ENCODE peak calls at places on chromosomes 11 and 22, in eight cellular contexts. One of them, this sample, is unnamed.

GRCh38 chr11:103338621-103339484 is 229.6 kb downstream of the DYNC2H1 start:
- DNase-seq in fibroblast of pulmonary artery: peak
- DNase-seq in AG04450: no peak
- DNase-seq in HCT116: no peak
- DNase-seq in GM12865: no peak
- DNase-seq in adipocyte: peak
- DNase-seq in NB4: peak
- DNase-seq in mucosa of descending colon: no peak
- DNase-seq in this sample: peak

GRCh38 chr11:6674856-6675255 is 8.3 kb downstream of the MRPL17 start:
- DNase-seq in adipocyte: no peak
- DNase-seq in NB4: no peak
- DNase-seq in mucosa of descending colon: no peak
- DNase-seq in HCT116: no peak
- DNase-seq in fibroblast of pulmonary artery: no peak
- DNase-seq in AG04450: no peak
- DNase-seq in GM12865: no peak
- DNase-seq in this sample: no peak

GRCh38 chr11:38005597-38005996 is 1407.6 kb upstream of the RAG2 start:
- DNase-seq in NB4: no peak
- DNase-seq in mucosa of descending colon: no peak
- DNase-seq in HCT116: no peak
- DNase-seq in adipocyte: peak
- DNase-seq in GM12865: no peak
- DNase-seq in AG04450: no peak
- DNase-seq in fibroblast of pulmonary artery: peak
- DNase-seq in this sample: peak

GRCh38 chr11:112465433-112466024 is 204.9 kb upstream of the PLET1 start:
- DNase-seq in AG04450: no peak
- DNase-seq in NB4: no peak
- DNase-seq in GM12865: no peak
- DNase-seq in HCT116: no peak
- DNase-seq in adipocyte: no peak
- DNase-seq in fibroblast of pulmonary artery: no peak
- DNase-seq in mucosa of descending colon: no peak
- DNase-seq in this sample: no peak

GRCh38 chr11:129410561-129410960 is 34.9 kb downstream of the BARX2 start:
- DNase-seq in adipocyte: no peak
- DNase-seq in HCT116: no peak
- DNase-seq in AG04450: no peak
- DNase-seq in NB4: peak
- DNase-seq in fibroblast of pulmonary artery: no peak
- DNase-seq in mucosa of descending colon: no peak
- DNase-seq in GM12865: no peak
- DNase-seq in this sample: no peak

GRCh38 chr11:34358258-34358665 is 452 bp upstream of the ABTB2 start:
- DNase-seq in NB4: peak
- DNase-seq in AG04450: no peak
- DNase-seq in GM12865: no peak
- DNase-seq in adipocyte: peak
- DNase-seq in fibroblast of pulmonary artery: peak
- DNase-seq in HCT116: peak
- DNase-seq in mucosa of descending colon: peak
- DNase-seq in this sample: peak

GRCh38 chr22:21951931-21952465 is 650 bp downstream of the PPM1F start:
- DNase-seq in mucosa of descending colon: peak
- DNase-seq in NB4: peak
- DNase-seq in adipocyte: peak
- DNase-seq in HCT116: no peak
- DNase-seq in GM12865: peak
- DNase-seq in AG04450: peak
- DNase-seq in fibroblast of pulmonary artery: peak
- DNase-seq in this sample: peak

GRCh38 chr11:111299111-111300026 is 1.0 kb downstream of the POU2AF3 start:
- DNase-seq in mucosa of descending colon: peak
- DNase-seq in NB4: no peak
- DNase-seq in adipocyte: peak
- DNase-seq in HCT116: no peak
- DNase-seq in GM12865: peak
- DNase-seq in fibroblast of pulmonary artery: peak
- DNase-seq in AG04450: no peak
- DNase-seq in this sample: peak

GRCh38 chr11:64358907-64359711 is at the start of gene RPS6KA4:
- DNase-seq in NB4: peak
- DNase-seq in mucosa of descending colon: peak
- DNase-seq in AG04450: no peak
- DNase-seq in fibroblast of pulmonary artery: peak
- DNase-seq in GM12865: peak
- DNase-seq in adipocyte: peak
- DNase-seq in HCT116: no peak
- DNase-seq in this sample: peak

GRCh38 chr11:107496011-107496410 is 38.4 kb upstream of the CWF19L2 start:
- DNase-seq in NB4: no peak
- DNase-seq in HCT116: no peak
- DNase-seq in adipocyte: peak
- DNase-seq in mucosa of descending colon: no peak
- DNase-seq in AG04450: peak
- DNase-seq in fibroblast of pulmonary artery: peak
- DNase-seq in GM12865: no peak
- DNase-seq in this sample: peak

GRCh38 chr22:20028855-20029549 is 8.1 kb downstream of the TANGO2 start:
- DNase-seq in NB4: no peak
- DNase-seq in fibroblast of pulmonary artery: no peak
- DNase-seq in adipocyte: no peak
- DNase-seq in GM12865: no peak
- DNase-seq in AG04450: no peak
- DNase-seq in HCT116: no peak
- DNase-seq in mucosa of descending colon: no peak
- DNase-seq in this sample: no peak

GRCh38 chr11:65918211-65919150 is at the start of gene C11orf68:
- DNase-seq in NB4: peak
- DNase-seq in mucosa of descending colon: no peak
- DNase-seq in fibroblast of pulmonary artery: peak
- DNase-seq in AG04450: no peak
- DNase-seq in adipocyte: no peak
- DNase-seq in GM12865: peak
- DNase-seq in HCT116: no peak
- DNase-seq in this sample: peak

GRCh38 chr11:23732026-23732425 is 764.8 kb upstream of the LUZP2 start:
- DNase-seq in HCT116: no peak
- DNase-seq in mucosa of descending colon: no peak
- DNase-seq in AG04450: peak
- DNase-seq in GM12865: no peak
- DNase-seq in NB4: no peak
- DNase-seq in adipocyte: peak
- DNase-seq in fibroblast of pulmonary artery: peak
- DNase-seq in this sample: no peak

GRCh38 chr11:110349109-110349996 is 52.9 kb upstream of the RDX start:
- DNase-seq in fibroblast of pulmonary artery: no peak
- DNase-seq in GM12865: peak
- DNase-seq in NB4: no peak
- DNase-seq in AG04450: no peak
- DNase-seq in mucosa of descending colon: no peak
- DNase-seq in adipocyte: no peak
- DNase-seq in HCT116: no peak
- DNase-seq in this sample: no peak

GRCh38 chr22:36180038-36180880 is 19.7 kb upstream of the APOL3 start:
- DNase-seq in NB4: peak
- DNase-seq in adipocyte: peak
- DNase-seq in fibroblast of pulmonary artery: peak
- DNase-seq in HCT116: peak
- DNase-seq in AG04450: no peak
- DNase-seq in GM12865: peak
- DNase-seq in mucosa of descending colon: peak
- DNase-seq in this sample: peak

GRCh38 chr11:67674442-67674871 is at the start of gene ALDH3B2:
- DNase-seq in AG04450: no peak
- DNase-seq in GM12865: no peak
- DNase-seq in HCT116: no peak
- DNase-seq in mucosa of descending colon: peak
- DNase-seq in NB4: no peak
- DNase-seq in fibroblast of pulmonary artery: no peak
- DNase-seq in adipocyte: no peak
- DNase-seq in this sample: no peak

GRCh38 chr11:67673902-67674301 is 521 bp downstream of the ALDH3B2 start:
- DNase-seq in GM12865: no peak
- DNase-seq in HCT116: no peak
- DNase-seq in adipocyte: no peak
- DNase-seq in fibroblast of pulmonary artery: no peak
- DNase-seq in NB4: no peak
- DNase-seq in AG04450: no peak
- DNase-seq in mucosa of descending colon: no peak
- DNase-seq in this sample: no peak

GRCh38 chr11:67671211-67671520 is 3.3 kb downstream of the ALDH3B2 start:
- DNase-seq in adipocyte: no peak
- DNase-seq in GM12865: no peak
- DNase-seq in mucosa of descending colon: no peak
- DNase-seq in HCT116: no peak
- DNase-seq in AG04450: no peak
- DNase-seq in fibroblast of pulmonary artery: no peak
- DNase-seq in NB4: no peak
- DNase-seq in this sample: no peak

GRCh38 chr11:67675058-67675747 is 780 bp upstream of the ALDH3B2 start:
- DNase-seq in mucosa of descending colon: peak
- DNase-seq in AG04450: no peak
- DNase-seq in HCT116: no peak
- DNase-seq in adipocyte: no peak
- DNase-seq in fibroblast of pulmonary artery: no peak
- DNase-seq in NB4: no peak
- DNase-seq in GM12865: no peak
- DNase-seq in this sample: no peak

DNA sequence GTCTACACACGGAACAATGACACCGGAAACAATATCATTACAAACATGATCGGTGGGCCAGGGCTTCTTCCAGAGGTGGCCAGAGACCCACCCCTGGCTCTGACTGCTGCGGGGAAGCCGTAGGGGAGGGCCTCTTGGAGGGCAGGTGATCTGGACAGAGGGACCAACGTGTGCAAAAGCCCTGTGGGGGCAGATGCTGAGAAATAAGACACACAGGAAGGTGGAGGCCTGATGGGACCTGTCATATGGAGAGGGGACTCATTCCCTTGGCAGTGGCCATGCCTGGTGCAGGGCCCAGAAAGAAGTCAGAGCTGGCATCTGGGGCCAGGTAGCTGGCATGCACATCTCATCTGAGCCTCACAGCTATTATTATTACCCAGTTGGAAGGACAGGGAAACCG is 1.1 kb downstream of the ALDH3B2 start:
- DNase-seq in AG04450: no peak
- DNase-seq in HCT116: no peak
- DNase-seq in NB4: no peak
- DNase-seq in adipocyte: no peak
- DNase-seq in GM12865: no peak
- DNase-seq in fibroblast of pulmonary artery: no peak
- DNase-seq in mucosa of descending colon: no peak
- DNase-seq in this sample: no peak
- H3K4me3 ChIP-seq in AG04450: no peak
- H3K4me3 ChIP-seq in HCT116: no peak
- H3K4me3 ChIP-seq in NB4: no peak
- H3K4me3 ChIP-seq in adipocyte: no peak
- H3K4me3 ChIP-seq in GM12865: no peak
- H3K4me3 ChIP-seq in fibroblast of pulmonary artery: no peak
- H3K4me3 ChIP-seq in mucosa of descending colon: no peak
- H3K4me3 ChIP-seq in this sample: no peak

DNA sequence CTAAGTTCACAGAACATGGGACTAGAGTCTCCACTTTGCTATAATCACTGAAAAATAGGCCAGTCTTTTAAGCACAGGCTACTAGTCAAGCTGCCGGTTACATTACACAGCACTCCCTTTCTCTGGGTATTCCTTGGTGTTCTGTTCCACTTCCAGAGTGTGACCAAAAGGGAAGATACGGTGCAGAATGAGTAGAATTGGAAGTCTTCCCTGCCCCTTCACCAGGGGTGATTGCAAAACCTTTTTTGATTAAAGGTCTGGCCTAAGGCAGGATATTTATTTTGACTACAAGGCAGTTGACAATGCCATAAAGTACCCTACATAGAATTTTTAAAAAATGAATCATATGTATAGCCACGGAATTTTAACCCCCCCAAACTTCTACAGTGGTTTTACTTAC is 59.6 kb upstream of the ADORA2A start:
- DNase-seq in AG04450: no peak
- DNase-seq in HCT116: no peak
- DNase-seq in NB4: no peak
- DNase-seq in fibroblast of pulmonary artery: peak
- DNase-seq in GM12865: no peak
- DNase-seq in adipocyte: peak
- DNase-seq in mucosa of descending colon: no peak
- DNase-seq in this sample: peak
- H3K4me3 ChIP-seq in AG04450: no peak
- H3K4me3 ChIP-seq in HCT116: no peak
- H3K4me3 ChIP-seq in NB4: no peak
- H3K4me3 ChIP-seq in fibroblast of pulmonary artery: no peak
- H3K4me3 ChIP-seq in GM12865: no peak
- H3K4me3 ChIP-seq in adipocyte: peak
- H3K4me3 ChIP-seq in mucosa of descending colon: no peak
- H3K4me3 ChIP-seq in this sample: no peak

DNA sequence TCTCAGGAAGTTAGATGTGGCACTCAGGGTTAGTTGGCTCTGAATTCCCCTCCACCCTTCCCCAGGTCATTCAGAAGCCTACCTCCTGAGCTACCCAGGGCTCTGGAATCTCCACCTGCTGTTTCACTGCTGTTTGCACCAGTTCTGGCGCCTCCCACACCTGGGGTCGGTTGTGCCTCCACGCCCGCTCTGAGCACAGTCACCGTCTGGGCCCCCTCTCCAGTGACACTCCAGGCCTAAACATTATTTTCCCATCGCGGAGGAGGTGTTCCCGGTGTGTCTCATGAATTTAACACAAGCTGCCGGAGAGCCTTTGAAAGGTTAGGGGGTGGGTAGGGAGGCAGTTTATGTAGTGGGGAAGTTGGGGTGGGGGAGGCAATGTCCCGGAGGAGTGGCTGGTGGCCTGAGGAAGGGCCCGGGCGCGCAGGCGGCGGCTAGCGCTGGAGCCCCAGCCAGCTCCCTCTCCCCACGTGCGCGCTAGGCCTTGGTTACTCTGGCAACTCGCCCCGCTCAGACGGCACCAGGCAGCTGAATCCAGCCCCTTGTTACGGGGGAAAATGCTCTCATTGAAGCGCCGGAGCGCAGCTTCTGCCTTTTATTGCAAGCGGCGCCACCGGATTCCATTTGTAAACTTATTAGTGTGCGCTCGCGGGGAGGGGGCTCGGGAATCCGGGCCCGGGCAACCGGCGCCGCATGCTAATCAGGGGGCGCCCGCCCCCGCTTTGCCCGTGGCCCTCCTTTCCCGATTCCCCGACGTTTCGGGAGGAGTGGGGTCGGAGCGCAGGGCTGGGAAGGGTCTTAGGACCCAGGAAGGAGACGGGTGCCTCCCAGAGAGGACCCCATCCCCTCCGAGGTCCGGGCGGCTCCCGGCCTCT is 52.4 kb downstream of the GRIK4 start:
- DNase-seq in NB4: peak
- DNase-seq in HCT116: no peak
- DNase-seq in AG04450: no peak
- DNase-seq in GM12865: no peak
- DNase-seq in adipocyte: no peak
- DNase-seq in mucosa of descending colon: no peak
- DNase-seq in fibroblast of pulmonary artery: no peak
- DNase-seq in this sample: peak
- H3K4me3 ChIP-seq in NB4: no peak
- H3K4me3 ChIP-seq in HCT116: no peak
- H3K4me3 ChIP-seq in AG04450: peak
- H3K4me3 ChIP-seq in GM12865: peak
- H3K4me3 ChIP-seq in adipocyte: no peak
- H3K4me3 ChIP-seq in mucosa of descending colon: no peak
- H3K4me3 ChIP-seq in fibroblast of pulmonary artery: no peak
- H3K4me3 ChIP-seq in this sample: peak

GRCh38 chr11:119422505-119423416 is at the start of gene THY1:
- DNase-seq in AG04450: no peak
- DNase-seq in adipocyte: peak
- DNase-seq in NB4: no peak
- DNase-seq in mucosa of descending colon: no peak
- DNase-seq in HCT116: no peak
- DNase-seq in GM12865: no peak
- DNase-seq in fibroblast of pulmonary artery: no peak
- DNase-seq in this sample: peak
- H3K4me3 ChIP-seq in AG04450: peak
- H3K4me3 ChIP-seq in adipocyte: peak
- H3K4me3 ChIP-seq in NB4: no peak
- H3K4me3 ChIP-seq in mucosa of descending colon: no peak
- H3K4me3 ChIP-seq in HCT116: no peak
- H3K4me3 ChIP-seq in GM12865: peak
- H3K4me3 ChIP-seq in fibroblast of pulmonary artery: peak
- H3K4me3 ChIP-seq in this sample: peak